ENCODE peak calls at places on chromosomes 7 and 10, in seven cellular contexts. F is endodermal cell, N is fibroblast of pulmonary artery, K is transverse colon, M is fibroblast of mammary gland, L is tibial artery, G is GM13976. V is an unnamed sample.

GRCh38 chr10:97196213-97197029 is 10.7 kb upstream of the SLIT1 start:
- DNase-seq in F (peak), N (peak), K (peak), M (peak), L (peak), G (peak), V (peak)

GRCh38 chr10:43942096-43942885 is 293.6 kb upstream of the ZNF32 start:
- DNase-seq in F (peak), N (no peak), K (no peak), M (no peak), L (no peak), G (no peak), V (no peak)

GRCh38 chr7:48511021-48511579 is 339.8 kb downstream of the ABCA13 start:
- DNase-seq in F (no peak), N (no peak), K (no peak), M (no peak), L (no peak), G (no peak), V (peak)

GRCh38 chr10:90674927-90675326 is 182.9 kb downstream of the HTR7 start:
- DNase-seq in F (no peak), N (peak), K (peak), M (peak), L (peak), G (no peak), V (peak)

GRCh38 chr10:119501690-119502089 is 40.8 kb downstream of the RGS10 start:
- DNase-seq in F (no peak), N (no peak), K (no peak), M (no peak), L (no peak), G (peak), V (no peak)

GRCh38 chr7:117092801-117093200 is 139.5 kb downstream of the ST7 start:
- DNase-seq in F (no peak), N (no peak), K (no peak), M (peak), L (no peak), G (no peak), V (peak)

GRCh38 chr7:1742555-1743303 is 72.7 kb downstream of the ELFN1 start:
- DNase-seq in F (no peak), N (peak), K (peak), M (peak), L (no peak), G (peak), V (peak)

GRCh38 chr7:113799896-113800295 is 118.9 kb downstream of the PPP1R3A start:
- DNase-seq in F (no peak), N (no peak), K (no peak), M (no peak), L (no peak), G (no peak), V (no peak)

GRCh38 chr10:117424171-117424570 is 48.9 kb upstream of the PDZD8 start:
- DNase-seq in F (no peak), N (no peak), K (no peak), M (no peak), L (no peak), G (no peak), V (no peak)

GRCh38 chr10:129662386-129662785 is 195.3 kb downstream of the MGMT start:
- DNase-seq in F (peak), N (no peak), K (no peak), M (peak), L (no peak), G (no peak), V (no peak)

GRCh38 chr7:92646966-92647625 is 56.9 kb upstream of the FAM133B start:
- DNase-seq in F (no peak), N (no peak), K (no peak), M (no peak), L (no peak), G (no peak), V (no peak)

GRCh38 chr10:78760463-78761240 is 308.1 kb upstream of the ZMIZ1 start:
- DNase-seq in F (no peak), N (no peak), K (no peak), M (no peak), L (no peak), G (no peak), V (no peak)

GRCh38 chr10:1374901-1375804 is 319.0 kb downstream of the WDR37 start:
- DNase-seq in F (peak), N (no peak), K (no peak), M (no peak), L (no peak), G (no peak), V (no peak)

GRCh38 chr10:132035476-132035875 is 30.3 kb upstream of the JAKMIP3 start:
- DNase-seq in F (no peak), N (no peak), K (no peak), M (no peak), L (no peak), G (no peak), V (no peak)

GRCh38 chr7:81209059-81209458 is 290.2 kb upstream of the SEMA3C start:
- DNase-seq in F (no peak), N (no peak), K (no peak), M (peak), L (no peak), G (no peak), V (peak)

GRCh38 chr7:38178695-38179344 is 775 bp downstream of the STARD3NL start:
- DNase-seq in F (no peak), N (peak), K (no peak), M (peak), L (no peak), G (peak), V (peak)

GRCh38 chr7:80284848-80285247 is 150.2 kb downstream of the GNAI1 start:
- DNase-seq in F (no peak), N (peak), K (no peak), M (peak), L (no peak), G (no peak), V (peak)

GRCh38 chr10:124268976-124269375 is 149.7 kb downstream of the OAT start:
- DNase-seq in F (no peak), N (no peak), K (no peak), M (no peak), L (no peak), G (no peak), V (no peak)

GRCh38 chr10:129964611-129965417 is 740 bp upstream of the EBF3 start:
- DNase-seq in F (peak), N (peak), K (no peak), M (no peak), L (no peak), G (no peak), V (no peak)

GRCh38 chr10:48506147-48506917 is 98.5 kb downstream of the ARHGAP22 start:
- DNase-seq in F (peak), N (peak), K (no peak), M (peak), L (no peak), G (peak), V (peak)

GRCh38 chr10:48507494-48507893 is 97.4 kb downstream of the ARHGAP22 start:
- DNase-seq in F (no peak), N (no peak), K (no peak), M (no peak), L (no peak), G (no peak), V (no peak)

GRCh38 chr10:48504141-48504885 is 100.6 kb downstream of the ARHGAP22 start:
- DNase-seq in F (peak), N (no peak), K (no peak), M (no peak), L (no peak), G (no peak), V (no peak)

GRCh38 chr10:48503293-48503911 is 101.5 kb downstream of the ARHGAP22 start:
- DNase-seq in F (no peak), N (no peak), K (no peak), M (no peak), L (no peak), G (no peak), V (no peak)

GRCh38 chr10:48505394-48506112 is 99.3 kb downstream of the ARHGAP22 start:
- DNase-seq in F (peak), N (no peak), K (no peak), M (no peak), L (no peak), G (no peak), V (no peak)
- TF ChIP-seq CTCF in F (peak), N (peak), K (no peak), M (no peak), L (no peak), G (no peak), V (peak)

GRCh38 chr10:80949785-80950184 is 412.1 kb downstream of the SH2D4B start:
- DNase-seq in F (no peak), N (no peak), K (no peak), M (no peak), L (no peak), G (no peak), V (no peak)

GRCh38 chr10:80945267-80945880 is 407.7 kb downstream of the SH2D4B start:
- DNase-seq in F (peak), N (no peak), K (no peak), M (no peak), L (no peak), G (peak), V (no peak)

GRCh38 chr10:80952436-80952835 is 414.7 kb downstream of the SH2D4B start:
- DNase-seq in F (no peak), N (no peak), K (no peak), M (no peak), L (no peak), G (no peak), V (no peak)

GRCh38 chr10:80946073-80946472 is 408.4 kb downstream of the SH2D4B start:
- DNase-seq in F (no peak), N (no peak), K (no peak), M (no peak), L (no peak), G (no peak), V (no peak)

DNA sequence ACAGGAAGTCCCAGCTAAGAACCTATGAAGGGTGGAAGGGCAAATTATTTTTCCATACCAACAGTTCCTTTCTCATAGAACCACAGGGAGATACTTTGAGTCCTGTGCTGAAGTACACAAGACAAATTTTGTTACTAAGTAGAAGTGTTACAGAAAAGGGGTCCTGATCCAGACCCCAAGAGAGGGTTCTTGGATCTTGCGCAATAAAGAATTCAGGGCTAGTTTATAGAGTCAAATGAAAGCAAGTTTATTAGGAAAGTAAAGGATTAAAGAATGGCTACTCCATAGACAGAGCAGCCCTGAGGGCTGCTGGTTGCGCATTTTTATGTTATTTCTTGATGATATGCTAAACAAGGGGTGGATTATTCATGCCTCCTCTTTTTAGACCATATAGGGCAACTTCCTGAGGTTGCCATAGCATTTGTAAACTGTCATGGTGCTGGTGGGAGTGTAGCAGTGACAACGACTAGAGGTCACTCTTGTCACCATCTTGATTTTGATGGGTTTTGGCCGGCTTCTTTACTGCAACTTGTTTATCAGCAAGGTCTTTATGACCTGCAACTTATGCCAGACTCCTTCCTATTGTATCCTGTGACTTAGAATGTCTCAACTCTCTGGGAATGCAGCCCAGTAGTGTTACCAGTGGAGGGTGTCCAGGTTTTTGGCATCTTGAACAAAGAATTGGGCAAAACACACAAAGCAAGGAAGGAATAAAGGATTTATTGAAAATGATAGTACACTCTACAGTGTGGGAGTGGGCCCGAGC is 409.4 kb downstream of the SH2D4B start:
- DNase-seq in F (no peak), N (no peak), K (no peak), M (no peak), L (no peak), G (no peak), V (no peak)
- TF ChIP-seq CTCF in F (no peak), N (no peak), K (no peak), M (no peak), L (no peak), G (no peak), V (no peak)

GRCh38 chr10:67520924-67521520 is 175.0 kb downstream of the CTNNA3 start:
- DNase-seq in F (peak), N (peak), K (peak), M (peak), L (no peak), G (peak), V (peak)
- TF ChIP-seq CTCF in F (peak), N (peak), K (peak), M (peak), L (peak), G (peak), V (peak)

DNA sequence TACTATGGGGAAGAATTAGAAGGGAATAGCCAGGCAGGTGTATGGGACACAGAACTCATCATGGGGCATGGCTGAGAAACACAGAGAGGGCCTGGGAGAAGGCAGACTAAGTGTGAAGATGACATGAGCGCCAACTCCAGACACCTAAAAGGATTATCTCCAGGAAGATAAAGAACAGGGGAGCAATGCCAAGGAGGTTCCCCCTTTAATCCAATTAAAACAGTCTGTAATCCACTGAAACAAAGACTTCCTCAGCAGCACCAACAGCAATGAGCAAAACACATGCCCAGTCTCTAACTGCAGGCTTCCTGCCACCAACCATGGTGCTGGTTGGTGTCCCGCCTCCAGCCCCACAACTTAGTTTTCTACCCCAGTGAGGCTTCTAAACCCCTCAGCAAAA is 108.9 kb downstream of the GRID1 start:
- DNase-seq in F (peak), N (no peak), K (no peak), M (no peak), L (no peak), G (no peak), V (no peak)
- TF ChIP-seq CTCF in F (no peak), N (no peak), K (no peak), M (no peak), L (no peak), G (no peak), V (no peak)

GRCh38 chr7:24717247-24717622 is 40.0 kb downstream of the GSDME start:
- DNase-seq in F (peak), N (no peak), K (no peak), M (no peak), L (no peak), G (no peak), V (no peak)

GRCh38 chr7:24715171-24715570 is 42.1 kb downstream of the GSDME start:
- DNase-seq in F (no peak), N (no peak), K (no peak), M (no peak), L (no peak), G (no peak), V (no peak)

GRCh38 chr7:24714676-24715010 is 42.6 kb downstream of the GSDME start:
- DNase-seq in F (no peak), N (no peak), K (no peak), M (no peak), L (no peak), G (no peak), V (no peak)

GRCh38 chr7:24716480-24717246 is 40.6 kb downstream of the GSDME start:
- DNase-seq in F (peak), N (no peak), K (no peak), M (no peak), L (no peak), G (no peak), V (no peak)

GRCh38 chr7:24715661-24716479 is 41.4 kb downstream of the GSDME start:
- DNase-seq in F (peak), N (peak), K (no peak), M (peak), L (no peak), G (peak), V (peak)
- TF ChIP-seq CTCF in F (peak), N (peak), K (no peak), M (peak), L (no peak), G (peak), V (peak)

DNA sequence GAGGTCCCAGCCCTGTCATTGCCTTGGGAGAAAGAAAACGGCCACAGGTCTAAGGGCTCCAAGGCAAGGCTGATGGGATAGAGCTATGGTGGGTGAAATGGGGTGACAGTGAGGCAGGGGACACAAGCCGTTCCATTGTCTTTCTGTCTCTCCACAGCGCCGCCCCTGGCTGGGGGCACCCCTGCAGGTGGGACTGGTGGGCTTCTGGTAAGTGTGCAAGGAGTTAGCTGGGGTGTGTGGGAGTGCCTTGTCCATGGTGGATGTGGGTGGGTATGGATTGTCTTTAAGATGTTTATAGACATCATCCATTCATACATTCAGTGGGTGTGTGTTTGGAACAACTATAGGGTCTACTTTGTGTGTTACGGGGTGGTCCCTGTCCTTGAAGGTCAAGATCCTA is 7.5 kb downstream of the SFXN3 start:
- DNase-seq in F (peak), N (no peak), K (no peak), M (no peak), L (no peak), G (no peak), V (no peak)
- TF ChIP-seq CTCF in F (peak), N (no peak), K (no peak), M (no peak), L (no peak), G (no peak), V (peak)

GRCh38 chr10:8283166-8283905 is 228.8 kb downstream of the GATA3 start:
- DNase-seq in F (no peak), N (no peak), K (no peak), M (no peak), L (no peak), G (no peak), V (no peak)
- TF ChIP-seq CTCF in F (no peak), N (no peak), K (no peak), M (no peak), L (no peak), G (no peak), V (no peak)

DNA sequence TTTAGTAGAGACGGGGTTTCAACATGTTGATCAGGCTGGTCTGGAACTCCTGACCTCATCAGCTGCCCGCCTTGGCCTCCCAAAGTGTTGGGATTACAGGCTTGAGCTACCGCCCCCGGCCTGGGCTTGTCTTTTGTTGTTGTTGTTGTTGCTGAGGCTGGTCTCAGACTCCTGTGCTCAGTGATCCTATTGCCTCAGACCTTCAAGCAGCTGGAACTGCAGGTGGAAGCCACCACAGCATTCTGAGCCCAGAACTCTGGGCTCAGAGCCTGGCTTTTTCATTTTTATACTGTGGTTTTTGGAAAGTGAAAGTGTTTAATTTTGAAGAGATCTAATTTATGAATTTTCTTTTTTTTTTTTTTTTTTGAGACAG is 16.2 kb upstream of the DNAJB6 start:
- DNase-seq in F (no peak), N (peak), K (no peak), M (peak), L (no peak), G (no peak), V (peak)
- TF ChIP-seq CTCF in F (no peak), N (no peak), K (no peak), M (no peak), L (no peak), G (no peak), V (no peak)

GRCh38 chr10:17098012-17098411 is 31.6 kb downstream of the CUBN start:
- DNase-seq in F (no peak), N (no peak), K (no peak), M (no peak), L (no peak), G (no peak), V (no peak)
- TF ChIP-seq CTCF in F (no peak), N (no peak), K (no peak), M (no peak), L (no peak), G (no peak), V (no peak)

DNA sequence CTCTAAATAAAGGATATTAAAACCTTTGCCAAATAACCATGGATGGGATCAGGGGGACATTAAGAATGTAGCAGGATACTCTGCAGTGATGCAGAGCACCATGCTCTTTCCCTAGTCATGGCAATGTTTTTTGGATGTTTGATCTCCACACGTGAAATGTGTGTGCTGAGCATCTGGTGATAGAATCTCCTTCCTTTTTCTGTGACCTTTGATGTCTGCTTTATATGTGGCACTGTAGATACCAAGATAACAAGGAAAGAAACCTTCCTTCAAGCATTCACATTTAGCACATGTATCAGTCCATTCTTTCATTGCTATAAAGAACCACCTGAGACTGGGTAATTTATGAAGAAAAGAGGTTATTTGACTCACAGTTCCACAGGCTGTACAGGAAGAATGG is 87.7 kb upstream of the CYP2C9 start:
- DNase-seq in F (no peak), N (no peak), K (no peak), M (no peak), L (no peak), G (no peak), V (no peak)
- TF ChIP-seq CTCF in F (no peak), N (no peak), K (no peak), M (no peak), L (no peak), G (no peak), V (no peak)